ENCODE peak calls at places on chromosomes 16 and 17, in four cellular contexts. O, E, C and K are unnamed samples.

GRCh38 chr17:73909156-73909555 is 264.9 kb upstream of the SDK2 start:
- DNase-seq in O (no peak), E (peak), C (no peak), K (no peak)

GRCh38 chr17:44499722-44500121 is 3.5 kb downstream of the GPATCH8 start:
- DNase-seq in O (no peak), E (no peak), C (no peak), K (no peak)

GRCh38 chr17:16987001-16987829 is 15.3 kb upstream of the TNFRSF13B start:
- DNase-seq in O (no peak), E (no peak), C (no peak), K (no peak)

GRCh38 chr17:67673006-67673405 is 44.7 kb upstream of the NOL11 start:
- DNase-seq in O (no peak), E (no peak), C (no peak), K (no peak)

GRCh38 chr16:27826081-27826892 is 237.2 kb downstream of the GSG1L start:
- DNase-seq in O (no peak), E (peak), C (peak), K (no peak)

GRCh38 chr17:32519769-32520701 is 33.2 kb downstream of the CDK5R1 start:
- DNase-seq in O (no peak), E (peak), C (no peak), K (peak)

GRCh38 chr16:84501077-84501735 is 3.3 kb downstream of the MEAK7 start:
- DNase-seq in O (no peak), E (no peak), C (no peak), K (no peak)

GRCh38 chr17:31513731-31514427 is 122.4 kb downstream of the RAB11FIP4 start:
- DNase-seq in O (no peak), E (no peak), C (no peak), K (no peak)

GRCh38 chr17:7560172-7561027 is 1.3 kb upstream of the SENP3 start:
- DNase-seq in O (peak), E (no peak), C (peak), K (peak)

GRCh38 chr17:66885417-66885816 is 50.5 kb downstream of the CACNG5 start:
- DNase-seq in O (no peak), E (no peak), C (no peak), K (no peak)

GRCh38 chr17:38921756-38922411 is 3.5 kb upstream of the LASP1NB start:
- DNase-seq in O (no peak), E (no peak), C (peak), K (no peak)

GRCh38 chr17:4557626-4558310 is 2.6 kb upstream of the MYBBP1A start:
- DNase-seq in O (no peak), E (no peak), C (no peak), K (no peak)

GRCh38 chr17:15255713-15256454 is 9.2 kb downstream of the PMP22 start:
- DNase-seq in O (no peak), E (no peak), C (no peak), K (no peak)

GRCh38 chr17:65518256-65518655 is 43.2 kb downstream of the AXIN2 start:
- DNase-seq in O (no peak), E (no peak), C (no peak), K (no peak)

GRCh38 chr17:81741049-81741593 is 29.0 kb downstream of the SLC25A10 start:
- DNase-seq in O (no peak), E (no peak), C (no peak), K (no peak)

GRCh38 chr17:81012574-81013447 is 21.2 kb downstream of the CHMP6 start:
- DNase-seq in O (no peak), E (no peak), C (no peak), K (no peak)

GRCh38 chr17:50256826-50257573 is 17.3 kb upstream of the TMEM92 start:
- DNase-seq in O (no peak), E (peak), C (no peak), K (no peak)

GRCh38 chr17:35254107-35254802 is 11.4 kb downstream of the SLFN5 start:
- DNase-seq in O (peak), E (no peak), C (no peak), K (no peak)

GRCh38 chr16:57304169-57305061 is 19.9 kb upstream of the PLLP start:
- DNase-seq in O (no peak), E (peak), C (no peak), K (peak)

GRCh38 chr17:57861737-57862409 is 12.0 kb upstream of the MRPS23 start:
- DNase-seq in O (no peak), E (peak), C (peak), K (no peak)

GRCh38 chr17:48259710-48260291 is 152.2 kb downstream of the SNX11 start:
- DNase-seq in O (no peak), E (no peak), C (no peak), K (peak)

GRCh38 chr16:70688266-70688742 is 2.5 kb upstream of the MTSS2 start:
- DNase-seq in O (peak), E (no peak), C (no peak), K (no peak)

GRCh38 chr17:61768405-61768804 is 94.9 kb downstream of the BRIP1 start:
- DNase-seq in O (no peak), E (no peak), C (no peak), K (no peak)

GRCh38 chr17:43530303-43531081 is 15.6 kb downstream of the ETV4 start:
- DNase-seq in O (peak), E (no peak), C (no peak), K (no peak)

GRCh38 chr17:59046192-59046591 is 60.5 kb downstream of the TRIM37 start:
- DNase-seq in O (no peak), E (no peak), C (no peak), K (no peak)

GRCh38 chr17:74763565-74764387 is 12.4 kb downstream of the NAT9 start:
- DNase-seq in O (no peak), E (no peak), C (no peak), K (no peak)

GRCh38 chr16:69328854-69329316 is 1.5 kb downstream of the PDF start:
- DNase-seq in O (no peak), E (no peak), C (no peak), K (peak)

DNA sequence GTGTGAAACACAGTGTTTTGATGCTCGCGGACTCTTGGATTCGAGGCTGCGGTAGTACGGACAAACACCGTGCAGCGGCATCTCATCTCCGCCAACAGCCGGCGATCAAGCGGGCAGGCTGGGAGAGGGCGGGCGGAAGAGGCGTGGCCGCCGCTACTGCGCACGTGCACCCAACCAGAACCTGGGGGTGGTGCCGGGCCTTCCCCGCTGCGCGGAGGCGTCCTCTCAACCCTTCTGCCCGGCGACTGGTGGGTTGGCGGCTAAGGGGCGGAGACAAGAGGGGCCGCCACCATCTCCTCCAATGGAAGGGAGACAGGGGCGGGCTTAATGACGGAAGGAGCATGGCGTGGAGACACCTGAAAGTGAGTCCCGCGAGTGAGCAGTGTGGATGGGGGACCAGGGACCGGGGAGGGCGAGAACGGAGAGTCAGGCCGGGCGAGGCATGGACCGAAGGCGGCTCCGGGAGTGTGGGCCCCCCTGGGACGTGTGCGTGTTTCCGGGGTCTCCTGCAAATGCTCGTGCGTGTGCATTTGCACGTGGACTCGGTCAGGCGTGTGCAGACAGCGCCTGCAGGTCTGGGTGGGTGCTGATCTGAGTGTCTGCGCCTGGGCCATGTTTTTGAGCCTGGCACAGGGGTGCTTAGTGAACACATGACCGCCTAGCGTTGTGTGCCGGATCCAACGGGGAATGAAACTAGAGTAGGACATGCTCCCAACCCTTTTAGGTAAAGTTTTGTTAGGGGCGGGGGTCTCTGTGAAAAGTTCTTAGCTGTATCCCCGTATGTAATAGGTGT is at the start of gene DHODH:
- DNase-seq in O (peak), E (peak), C (peak), K (peak)
- TF ChIP-seq CTCF in O (no peak), E (no peak), C (peak), K (no peak)

DNA sequence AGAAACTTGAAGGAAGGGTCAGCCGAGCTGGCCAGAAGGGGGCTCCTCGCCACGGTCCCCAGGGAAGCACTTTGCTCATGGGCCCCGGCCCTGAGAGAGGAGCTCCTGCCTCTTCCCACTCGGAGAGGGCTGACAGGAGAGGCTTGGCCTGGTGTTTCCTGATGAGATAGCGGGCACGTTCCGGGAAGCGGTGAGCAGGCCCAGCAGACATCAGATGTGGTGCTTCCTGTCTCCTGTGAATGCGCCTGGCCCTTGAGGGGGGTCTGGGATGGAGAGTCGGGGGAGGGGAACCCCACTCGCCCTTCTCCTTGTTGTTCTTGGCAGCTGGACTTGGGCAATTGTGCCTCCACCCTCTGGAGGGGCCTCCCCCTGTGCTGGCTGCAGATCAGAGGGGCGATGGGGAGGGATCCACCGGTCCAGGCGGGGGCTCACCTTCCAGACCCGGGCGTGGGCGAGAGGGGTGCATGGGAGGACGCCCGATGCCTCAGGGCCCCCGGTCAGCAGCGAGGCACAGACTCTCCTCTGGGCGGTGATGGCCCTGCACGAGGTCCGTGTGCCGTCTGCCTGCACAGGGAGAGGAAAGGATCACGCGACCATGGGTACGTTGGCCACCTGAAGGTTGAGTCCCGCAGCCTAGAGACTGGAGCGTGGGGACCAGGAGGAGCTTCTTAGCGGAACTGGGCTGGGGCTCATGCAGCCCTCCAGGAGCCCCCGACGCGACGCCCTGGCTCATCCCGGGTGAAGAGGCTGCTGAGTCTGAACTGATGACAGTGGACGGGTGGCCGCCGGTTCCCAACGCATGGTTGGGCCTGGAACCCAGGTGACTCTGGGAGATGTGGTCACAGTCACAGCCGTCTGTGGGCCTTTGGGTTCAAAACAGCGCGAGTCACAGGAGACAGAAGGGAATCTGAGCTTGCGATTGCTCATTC is 25.4 kb downstream of the METRNL start:
- DNase-seq in O (no peak), E (no peak), C (no peak), K (no peak)
- TF ChIP-seq CTCF in O (no peak), E (no peak), C (no peak), K (no peak)

DNA sequence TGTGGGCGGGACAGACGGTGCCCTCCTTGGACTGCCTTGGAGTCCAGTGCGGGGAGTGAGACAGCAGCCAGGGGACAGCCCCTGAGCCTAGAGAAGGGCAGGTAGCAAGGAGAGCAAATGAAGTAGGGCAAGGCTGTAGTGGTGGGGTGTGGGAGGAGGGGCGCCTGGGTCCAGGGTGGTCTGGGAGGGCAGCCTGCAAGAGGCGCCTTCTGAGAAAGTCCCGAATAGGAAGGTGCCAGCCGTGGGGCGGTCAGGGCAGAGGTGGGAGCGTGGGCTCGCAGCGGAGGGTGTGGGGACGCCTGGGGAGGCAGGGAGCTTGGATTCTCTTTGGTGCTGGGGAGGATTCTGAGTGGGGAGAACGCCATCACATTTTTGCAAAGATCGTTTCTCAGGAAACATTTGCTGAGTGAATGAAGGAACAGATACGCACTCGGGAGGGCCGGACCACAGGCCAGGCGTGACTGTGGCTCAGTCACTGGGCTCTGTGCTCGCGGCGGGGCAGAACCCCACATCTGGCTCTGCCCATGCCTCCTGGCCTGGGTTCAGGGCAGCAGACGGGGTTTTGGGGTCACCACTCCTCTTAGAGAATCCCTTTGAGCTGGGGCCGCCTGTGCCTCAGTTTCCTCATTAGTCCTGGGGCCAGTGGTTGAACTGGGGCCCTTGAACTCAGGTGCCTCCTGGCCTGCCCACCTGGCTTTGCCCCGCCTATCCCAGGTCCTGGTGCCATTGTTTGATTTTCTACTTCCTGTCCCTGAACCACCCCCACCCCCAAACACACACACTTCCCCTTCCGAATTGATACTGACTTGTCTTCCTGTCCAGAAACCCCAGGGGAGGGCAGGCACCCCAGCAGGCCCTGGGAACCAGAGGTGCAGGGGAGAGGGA is 4.2 kb downstream of the SNN start:
- DNase-seq in O (no peak), E (no peak), C (no peak), K (peak)
- TF ChIP-seq CTCF in O (no peak), E (no peak), C (no peak), K (no peak)

GRCh38 chr17:5785867-5786509 is 201.7 kb upstream of the NLRP1 start:
- DNase-seq in O (no peak), E (peak), C (no peak), K (peak)
- TF ChIP-seq CTCF in O (no peak), E (no peak), C (no peak), K (no peak)

DNA sequence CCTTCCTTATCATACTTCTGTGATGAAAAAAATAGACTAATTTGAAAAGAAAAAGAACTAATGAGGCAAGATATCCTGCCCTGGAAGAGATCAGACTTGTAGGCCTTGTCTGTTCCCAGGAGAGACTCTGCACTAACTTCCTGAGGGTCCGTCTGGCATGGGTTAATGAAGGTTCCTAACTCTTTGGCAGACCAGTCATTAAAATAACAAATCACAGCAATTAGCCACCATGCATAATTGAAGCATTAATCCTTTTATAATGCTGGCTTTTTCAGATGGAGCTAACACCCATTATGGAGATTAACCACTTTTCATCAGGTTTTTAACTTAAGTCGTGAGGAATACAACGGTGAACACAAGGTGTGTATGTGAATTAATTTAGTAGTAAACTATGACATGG is 10.4 kb upstream of the KRT10 start:
- DNase-seq in O (no peak), E (no peak), C (no peak), K (no peak)
- TF ChIP-seq CTCF in O (no peak), E (no peak), C (no peak), K (no peak)

DNA sequence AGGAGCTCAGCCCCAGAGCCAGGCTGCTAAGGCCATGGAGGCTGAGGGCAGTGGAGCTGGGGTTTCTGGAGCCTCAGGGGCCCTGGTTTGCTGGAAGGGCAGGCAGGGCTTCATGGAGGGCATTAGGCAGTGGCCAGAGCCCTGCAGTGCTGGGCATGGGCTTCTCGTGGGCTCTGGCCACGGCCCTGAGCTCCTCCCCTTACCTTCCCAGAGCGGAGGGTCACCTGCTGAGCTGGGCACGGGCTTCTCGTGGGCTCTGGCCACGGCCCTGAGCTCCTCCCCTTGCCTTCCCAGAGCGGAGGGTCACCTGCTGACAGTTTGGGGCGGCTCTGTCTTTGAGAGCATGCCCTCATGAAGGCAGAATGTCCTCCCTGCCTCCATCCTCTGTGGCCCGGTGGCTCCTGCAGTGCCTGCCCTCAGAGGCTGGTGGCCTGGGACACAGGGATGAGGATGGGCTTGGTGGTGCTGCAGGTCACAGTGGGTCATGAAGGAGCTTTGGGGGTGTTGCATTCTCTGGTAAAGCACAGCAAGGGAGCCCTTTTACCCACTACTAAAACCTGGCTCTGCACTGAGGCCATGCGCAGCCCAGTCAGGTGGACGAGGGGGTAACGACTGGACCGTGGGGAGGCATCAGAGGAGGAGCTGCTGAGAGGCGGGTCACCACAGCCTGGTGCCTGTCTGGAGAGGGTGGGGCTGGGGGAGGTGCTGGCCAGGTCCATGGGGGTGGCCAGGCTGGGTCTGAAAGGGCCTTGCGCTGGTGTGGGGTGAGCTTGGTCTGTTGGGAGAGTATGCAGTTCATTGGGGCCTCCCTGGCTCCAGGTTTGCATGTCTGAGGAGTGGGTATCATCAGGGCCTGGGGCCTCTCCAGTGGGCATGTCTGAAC is 2.9 kb upstream of the RNPS1 start:
- DNase-seq in O (no peak), E (no peak), C (no peak), K (no peak)
- TF ChIP-seq CTCF in O (no peak), E (no peak), C (no peak), K (no peak)